ENCODE peak calls at places on chromosomes 13 and 19, in four cellular contexts. K is mucosa of descending colon, D is B cell, F is nephron progenitor cell. A is an unnamed sample.

GRCh38 chr19:5418676-5419075 is 36.5 kb upstream of the ZNRF4 start:
- DNase-seq in K (no peak), F (no peak), D (no peak), A (no peak)

GRCh38 chr13:77310579-77311279 is 16.2 kb downstream of the MYCBP2 start:
- DNase-seq in K (no peak), F (no peak), D (no peak), A (no peak)

GRCh38 chr19:46724468-46724867 is 7.6 kb upstream of the PRKD2 start:
- DNase-seq in D (no peak), K (no peak), F (no peak), A (no peak)

GRCh38 chr13:112252744-112253590 is 123.2 kb upstream of the SPACA7 start:
- DNase-seq in D (no peak), K (no peak), F (no peak), A (no peak)

GRCh38 chr13:41463823-41464602 is 6.7 kb downstream of the RGCC start:
- DNase-seq in D (no peak), K (no peak), F (no peak), A (no peak)

GRCh38 chr19:11138659-11139526 is 16.7 kb downstream of the SPC24 start:
- DNase-seq in F (peak; percentile 49), D (no peak), K (peak; percentile 45), A (no peak)

GRCh38 chr13:37194428-37194861 is 89.0 kb upstream of the CSNK1A1L start:
- DNase-seq in D (no peak), K (no peak), F (no peak), A (no peak)

GRCh38 chr13:60165391-60166099 is 1.8 kb upstream of the DIAPH3 start:
- DNase-seq in D (no peak), F (no peak), K (no peak), A (no peak)

GRCh38 chr13:27016871-27017270 is 154.7 kb downstream of the USP12 start:
- DNase-seq in D (no peak), K (peak; percentile 49), F (no peak), A (no peak)

GRCh38 chr19:46602392-46603194 is 1.5 kb downstream of the CALM3 start:
- DNase-seq in D (no peak), F (no peak), K (no peak), A (no peak)

GRCh38 chr13:41178040-41178439 is 16.3 kb downstream of the KBTBD7 start:
- DNase-seq in F (no peak), K (no peak), D (no peak), A (no peak)

GRCh38 chr13:39616087-39616694 is 13.2 kb upstream of the LHFPL6 start:
- DNase-seq in K (peak; percentile 58), F (peak; percentile 50), D (no peak), A (no peak)

GRCh38 chr13:26653310-26653709 is 95.8 kb downstream of the WASF3 start:
- DNase-seq in D (no peak), K (no peak), F (no peak), A (no peak)

GRCh38 chr19:44912854-44913253 is 1.6 kb upstream of the APOC1 start:
- DNase-seq in F (no peak), K (no peak), D (no peak), A (no peak)

GRCh38 chr19:49210108-49210900 is 52.7 kb downstream of the TRPM4 start:
- DNase-seq in D (no peak), F (peak; percentile 75), K (peak; percentile 41), A (no peak)

GRCh38 chr19:38466050-38466449 is 32.6 kb downstream of the RYR1 start:
- DNase-seq in D (no peak), F (no peak), K (no peak), A (no peak)

GRCh38 chr19:17470204-17470841 is at the start of gene SLC27A1:
- DNase-seq in K (peak; percentile 97), D (peak; percentile 94), F (peak; percentile 99), A (peak; percentile 87)
- TF ChIP-seq CTCF in K (no peak), D (no peak), F (no peak), A (no peak)

GRCh38 chr13:54536112-54536511 is 1507.5 kb downstream of the OLFM4 start:
- DNase-seq in K (no peak), D (no peak), F (no peak), A (no peak)
- TF ChIP-seq CTCF in K (no peak), D (no peak), F (peak; percentile 21), A (no peak)

DNA sequence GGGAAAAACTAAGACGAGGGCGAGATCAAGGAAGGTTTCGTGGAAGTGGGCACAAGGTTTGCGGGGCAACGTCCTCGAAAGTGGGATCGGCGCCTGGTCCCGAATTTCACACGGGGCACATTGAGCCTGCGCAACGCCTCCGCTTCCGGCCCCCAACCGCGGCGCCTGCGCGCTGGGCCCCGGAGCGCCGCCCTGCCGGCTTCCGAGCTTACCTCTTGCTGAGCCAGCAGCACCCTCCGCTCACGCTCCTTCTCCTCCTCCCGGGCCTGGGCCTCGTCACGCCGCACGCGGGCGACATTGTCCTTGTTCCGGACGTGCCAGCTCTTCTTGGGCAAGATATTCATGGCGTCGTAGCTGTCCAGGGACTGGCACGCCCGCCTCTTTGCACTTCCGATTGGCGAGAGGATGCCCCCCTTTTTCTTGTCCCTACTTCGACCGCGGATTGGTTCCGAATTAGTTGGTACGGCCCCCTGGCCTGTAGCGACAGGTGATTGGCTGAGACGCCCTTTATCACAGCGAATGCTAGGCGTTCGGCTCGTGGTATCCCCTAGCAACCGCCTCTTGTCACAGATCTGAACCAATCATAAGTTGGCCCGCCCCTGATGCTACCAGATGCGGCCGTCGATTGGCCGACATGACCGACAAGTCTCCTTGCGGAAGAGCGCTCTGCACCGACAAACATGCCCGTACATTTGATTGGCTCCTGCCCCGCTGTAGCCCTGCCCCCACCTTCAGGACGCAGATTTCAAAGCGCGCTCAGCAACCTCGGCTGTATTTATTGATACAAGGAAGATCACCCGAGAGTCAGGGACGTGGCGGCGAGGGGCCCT is at the start of gene LENG1:
- DNase-seq in F (peak; percentile 97), K (peak; percentile 100), D (peak; percentile 100), A (peak; percentile 97)
- TF ChIP-seq CTCF in F (peak; percentile 15), K (peak; percentile 18), D (peak; percentile 26), A (peak; percentile 17)

DNA sequence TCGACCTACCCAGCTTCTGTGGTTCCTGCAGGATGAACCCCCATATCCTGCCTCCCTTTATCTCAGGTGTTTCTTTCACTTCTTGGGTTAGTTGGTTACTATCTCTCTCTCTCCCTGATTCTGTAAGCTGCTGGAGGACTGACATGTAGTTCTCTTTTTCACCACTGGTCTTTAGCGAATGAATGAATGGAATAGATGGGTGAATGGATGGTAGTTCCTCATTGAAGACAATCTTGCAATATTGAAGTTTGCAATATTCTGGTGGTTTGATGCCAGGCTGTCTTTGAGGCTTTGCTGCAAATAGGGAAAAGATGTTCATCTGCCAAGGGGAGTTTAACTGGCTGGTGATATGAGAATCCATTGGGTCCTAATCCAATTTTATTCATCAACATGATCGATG is 120.2 kb downstream of the UBL3 start:
- DNase-seq in D (no peak), F (no peak), K (no peak), A (no peak)
- TF ChIP-seq CTCF in D (no peak), F (no peak), K (no peak), A (no peak)

GRCh38 chr13:101492251-101492910 is 39.9 kb downstream of the ITGBL1 start:
- DNase-seq in D (no peak), F (no peak), K (no peak), A (no peak)
- TF ChIP-seq CTCF in D (no peak), F (no peak), K (no peak), A (no peak)

DNA sequence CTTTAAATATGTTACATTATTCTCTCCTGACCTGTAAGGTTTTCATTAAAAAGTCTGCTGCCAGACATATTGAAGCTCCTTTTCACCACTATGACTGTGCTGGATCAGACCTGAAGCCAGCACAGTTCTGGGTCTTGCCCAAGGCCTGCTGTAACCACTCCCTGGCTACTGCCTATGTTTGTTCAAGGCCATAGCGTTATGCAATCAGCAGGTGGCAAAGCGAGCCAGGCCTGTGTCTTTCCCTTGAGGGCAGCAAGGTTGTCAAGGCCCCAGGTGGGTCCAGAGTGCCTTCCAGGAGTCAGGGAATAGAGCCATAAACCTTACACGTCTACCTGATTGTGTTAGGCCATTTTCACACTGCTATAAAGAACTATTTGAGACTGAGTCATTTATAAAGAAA is 496.8 kb upstream of the PCDH9 start:
- DNase-seq in F (no peak), D (no peak), K (peak; percentile 34), A (no peak)
- TF ChIP-seq CTCF in F (no peak), D (no peak), K (no peak), A (no peak)

GRCh38 chr13:33918199-33918932 is 100.4 kb downstream of the RFC3 start:
- DNase-seq in D (no peak), F (no peak), K (no peak), A (no peak)
- TF ChIP-seq CTCF in D (no peak), F (no peak), K (no peak), A (no peak)

DNA sequence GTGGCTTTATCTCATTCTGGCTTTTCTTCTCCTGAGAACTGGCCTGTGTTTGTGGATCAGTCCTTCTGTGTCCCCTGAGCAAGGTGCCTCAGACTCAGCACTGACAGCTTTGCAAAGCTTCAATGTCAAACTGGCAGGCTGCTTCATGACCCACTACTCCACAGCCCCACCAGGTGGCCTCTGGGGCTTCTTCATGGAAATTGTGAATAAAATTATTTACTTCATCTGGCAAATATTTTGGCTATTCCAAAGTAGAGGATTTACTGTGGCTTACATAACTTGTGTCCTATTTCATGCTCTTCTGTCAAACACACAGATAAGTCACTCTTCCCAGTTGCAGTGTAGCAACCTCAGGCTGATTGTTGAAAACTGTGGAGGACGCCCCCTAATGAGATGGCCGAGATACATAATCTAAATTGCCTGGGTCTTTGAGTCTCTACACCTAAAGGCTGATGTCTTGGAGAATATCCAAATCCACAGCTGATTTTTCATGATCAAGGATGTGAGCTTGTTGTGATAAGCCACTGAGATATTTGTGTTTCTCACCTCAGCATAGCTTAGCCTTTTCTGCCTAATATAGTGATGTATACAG is 721.9 kb upstream of the SLC10A2 start:
- DNase-seq in F (peak; percentile 8), K (peak; percentile 3), D (no peak), A (no peak)
- TF ChIP-seq CTCF in F (no peak), K (no peak), D (no peak), A (no peak)

DNA sequence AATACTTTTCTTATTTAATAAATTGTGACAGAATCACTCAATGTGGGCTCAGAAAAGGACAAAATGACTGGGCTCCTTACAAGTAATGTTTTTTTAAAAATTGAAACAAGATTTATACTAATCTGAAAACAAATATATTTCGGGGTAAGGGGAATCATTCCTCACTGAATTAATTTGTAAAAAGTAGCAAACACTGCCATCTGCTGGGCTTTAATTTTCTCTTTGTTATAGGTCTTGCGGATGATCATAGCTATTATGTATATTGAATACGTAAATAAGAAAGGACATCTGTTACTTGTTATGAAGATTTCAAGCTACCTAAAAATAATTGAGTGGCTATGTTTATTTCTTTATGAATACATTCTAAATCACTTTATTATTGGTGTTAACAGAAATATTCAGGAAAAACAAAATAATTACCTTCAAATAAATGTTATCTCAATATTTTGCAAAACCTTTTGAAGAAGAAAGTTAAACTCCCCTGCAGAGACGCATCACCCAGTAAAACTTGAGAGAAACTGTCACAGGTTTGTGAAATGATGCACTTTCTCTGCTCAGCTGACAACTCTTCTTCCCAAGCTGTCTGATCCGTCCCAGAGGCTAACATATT is 17.8 kb upstream of the ENOX1 start:
- DNase-seq in K (peak; percentile 74), F (no peak), D (no peak), A (no peak)
- TF ChIP-seq CTCF in K (no peak), F (peak; percentile 58), D (peak; percentile 85), A (peak; percentile 42)

A was measured in natural killer cell.